ENCODE peak calls at places on chromosomes 13 and 19, in five cellular contexts. T, C, H, O and N are unnamed samples. For H3K4me1, the result is how much of the 10 kb centered on the place peaks cover.

GRCh38 chr19:18167975-18168645 is 5.5 kb upstream of the IFI30 start:
- DNase-seq in T (peak), C (peak), H (peak), O (no peak), N (no peak)

GRCh38 chr13:25192052-25192451 is 20.0 kb upstream of the AMER2 start:
- DNase-seq in T (no peak), C (no peak), H (no peak), O (no peak), N (no peak)

GRCh38 chr19:50381881-50382729 is 2.0 kb upstream of the POLD1 start:
- DNase-seq in T (no peak), C (no peak), H (no peak), O (no peak), N (no peak)

GRCh38 chr13:47094734-47095434 is 198.0 kb upstream of the HTR2A start:
- DNase-seq in T (no peak), C (no peak), H (no peak), O (no peak), N (no peak)

GRCh38 chr19:9847087-9847671 is 12.1 kb downstream of the PIN1 start:
- DNase-seq in T (peak), C (peak), H (no peak), O (peak), N (peak)

GRCh38 chr19:49347191-49347590 is 12.0 kb downstream of the CD37 start:
- DNase-seq in T (no peak), C (no peak), H (no peak), O (no peak), N (no peak)

GRCh38 chr13:113788413-113789135 is 29.5 kb downstream of the TMEM255B start:
- DNase-seq in T (no peak), C (no peak), H (no peak), O (no peak), N (no peak)

GRCh38 chr13:107203146-107203847 is 635.4 kb upstream of the ARGLU1 start:
- DNase-seq in T (peak), C (peak), H (no peak), O (no peak), N (no peak)

GRCh38 chr13:97298816-97299215 is 76.7 kb downstream of the MBNL2 start:
- DNase-seq in T (no peak), C (no peak), H (no peak), O (no peak), N (no peak)

GRCh38 chr19:33399081-33399744 is 25.7 kb downstream of the CEBPG start:
- DNase-seq in T (no peak), C (no peak), H (peak), O (no peak), N (peak)

GRCh38 chr13:62432906-62433305 is 1017.3 kb upstream of the PCDH20 start:
- DNase-seq in T (no peak), C (no peak), H (no peak), O (no peak), N (no peak)

GRCh38 chr19:38557205-38557799 is 60.5 kb downstream of the MAP4K1 start:
- DNase-seq in T (peak), C (no peak), H (peak), O (no peak), N (no peak)

GRCh38 chr13:34747507-34747906 is 194.6 kb upstream of the NBEA start:
- DNase-seq in T (no peak), C (no peak), H (no peak), O (no peak), N (no peak)

GRCh38 chr19:33558846-33559245 is 37.3 kb upstream of the PEPD start:
- DNase-seq in T (no peak), C (no peak), H (no peak), O (no peak), N (no peak)

GRCh38 chr13:114149774-114150740 is 17.6 kb upstream of the RASA3 start:
- DNase-seq in T (no peak), C (no peak), H (no peak), O (no peak), N (no peak)

GRCh38 chr19:11381535-11382369 is 2.4 kb downstream of the EPOR start:
- DNase-seq in T (no peak), C (peak), H (peak), O (no peak), N (peak)

GRCh38 chr13:29702912-29703351 is 107.4 kb upstream of the SLC7A1 start:
- DNase-seq in T (peak), C (no peak), H (no peak), O (no peak), N (peak)

GRCh38 chr19:46000497-46001246 is 5.4 kb downstream of the CCDC61 start:
- DNase-seq in T (peak), C (peak), H (peak), O (no peak), N (no peak)

GRCh38 chr13:27211771-27212364 is 39.5 kb upstream of the RPL21 start:
- DNase-seq in T (no peak), C (no peak), H (no peak), O (no peak), N (no peak)

GRCh38 chr13:73939071-73939380 is 195.2 kb downstream of the KLF12 start:
- DNase-seq in T (no peak), C (no peak), H (no peak), O (no peak), N (no peak)

DNA sequence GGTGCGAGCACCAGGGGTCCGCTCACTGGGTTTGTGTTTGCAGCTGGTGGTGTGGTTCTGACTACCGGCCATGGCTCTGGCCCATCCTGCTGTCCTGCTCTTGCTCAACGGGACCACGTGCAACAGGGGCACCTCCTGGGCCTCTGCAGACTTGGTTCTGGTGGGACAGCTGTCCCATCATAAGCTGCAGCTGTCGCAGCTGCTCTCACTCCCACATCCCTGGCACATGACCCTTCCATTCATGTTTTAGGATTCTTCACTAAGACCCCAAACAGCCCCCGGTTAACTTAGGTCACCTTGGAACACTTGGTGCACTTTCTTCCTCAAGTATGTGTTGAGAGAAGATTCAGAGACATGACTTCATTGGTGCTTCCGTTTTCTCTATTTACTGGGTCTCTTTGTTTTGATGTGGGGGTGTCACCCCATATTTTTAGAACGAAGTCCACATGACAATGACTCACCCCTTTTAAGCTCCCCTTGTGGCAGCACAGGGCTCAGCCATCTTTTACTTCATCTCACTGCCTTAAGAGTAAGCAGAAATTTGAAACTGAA is 68.4 kb upstream of the ARHGEF7 start:
- DNase-seq in T (peak), C (no peak), H (no peak), O (no peak), N (no peak)
- TF ChIP-seq CTCF in T (peak), C (no peak), H (peak), O (no peak), N (peak)

GRCh38 chr13:41053384-41053826 is 7.9 kb upstream of the WBP4 start:
- DNase-seq in T (peak), C (no peak), H (no peak), O (no peak), N (peak)
- H3K4me1 ChIP-seq in T (under half), C (under half), H (half or more), O (under half), N (half or more)

DNA sequence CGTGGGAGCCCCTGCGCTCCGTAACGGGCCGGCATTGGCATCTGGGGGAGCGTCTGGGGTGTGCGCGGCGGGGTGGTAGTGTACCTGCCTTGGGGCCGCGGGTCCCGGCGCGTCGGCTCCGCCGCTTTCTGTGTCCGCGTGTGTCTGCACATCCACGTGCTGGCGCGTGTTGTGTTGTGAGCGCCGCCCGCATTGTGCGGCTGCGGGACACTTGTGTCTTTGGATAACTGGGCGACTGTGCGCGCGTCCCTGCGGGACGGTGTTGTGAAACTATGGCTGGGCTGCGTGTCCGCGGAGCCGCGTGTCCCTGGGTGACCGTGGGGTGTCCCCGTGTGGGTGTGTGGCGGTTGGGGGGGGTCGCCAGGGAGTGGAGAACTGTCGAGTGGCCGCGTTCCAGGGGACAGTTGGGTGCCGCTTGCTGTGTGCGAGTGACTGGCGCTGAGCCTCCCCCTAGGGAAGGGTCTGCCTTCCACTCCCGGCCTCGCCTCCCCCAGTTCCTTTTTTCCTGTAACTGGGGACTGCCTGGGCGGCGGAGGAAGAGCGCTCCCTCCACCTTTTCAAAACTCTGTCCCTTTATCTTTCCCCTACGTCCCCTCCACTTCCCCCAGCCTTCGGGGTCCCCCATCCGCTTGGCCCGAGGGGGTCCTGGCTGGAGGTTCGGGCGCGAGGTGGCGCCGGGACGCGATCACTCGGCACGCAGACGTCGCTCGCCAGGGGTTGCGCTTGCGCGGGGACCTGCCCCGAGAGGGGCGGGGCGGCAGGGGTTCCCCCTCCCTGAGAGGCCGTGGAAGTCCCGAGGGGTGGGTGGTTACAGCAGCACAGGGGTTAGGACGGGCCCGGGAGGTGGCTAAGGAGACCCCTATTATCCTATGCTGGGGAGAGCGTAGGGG is 5.6 kb upstream of the NFIC start:
- DNase-seq in T (peak), C (peak), H (peak), O (no peak), N (peak)
- TF ChIP-seq CTCF in T (peak), C (no peak), H (no peak), O (no peak), N (no peak)

GRCh38 chr19:15318241-15318691 is 14.1 kb downstream of the BRD4 start:
- DNase-seq in T (no peak), C (no peak), H (no peak), O (no peak), N (no peak)

GRCh38 chr19:15315101-15315500 is 17.2 kb downstream of the BRD4 start:
- DNase-seq in T (no peak), C (no peak), H (no peak), O (no peak), N (peak)

GRCh38 chr19:15313649-15314279 is 18.6 kb downstream of the BRD4 start:
- DNase-seq in T (no peak), C (no peak), H (no peak), O (no peak), N (no peak)

GRCh38 chr19:15317392-15318011 is 14.8 kb downstream of the BRD4 start:
- DNase-seq in T (no peak), C (no peak), H (no peak), O (no peak), N (no peak)

GRCh38 chr19:15316498-15316897 is 15.8 kb downstream of the BRD4 start:
- DNase-seq in T (no peak), C (no peak), H (no peak), O (no peak), N (no peak)
- H3K4me1 ChIP-seq in T (under half), C (under half), H (half or more), O (half or more), N (half or more)